ENCODE peak calls at places on chromosomes 6 and 20, in four cellular contexts. One of them, this sample, is unnamed.

GRCh38 chr20:48621256-48622078 is 206.3 kb downstream of the PREX1 start:
- DNase-seq in lung: no peak
- DNase-seq in osteoblast: peak; percentile 93
- DNase-seq in GM23338: no peak
- DNase-seq in this sample: no peak

GRCh38 chr6:72649032-72649984 is 27.4 kb downstream of the KCNQ5 start:
- DNase-seq in GM23338: no peak
- DNase-seq in lung: no peak
- DNase-seq in osteoblast: no peak
- DNase-seq in this sample: peak; percentile 87

GRCh38 chr20:4998160-4998651 is 3.1 kb downstream of the SLC23A2 start:
- DNase-seq in lung: no peak
- DNase-seq in GM23338: peak; percentile 61
- DNase-seq in osteoblast: peak; percentile 76
- DNase-seq in this sample: no peak

GRCh38 chr6:112477125-112477524 is 130.0 kb downstream of the RFPL4B start:
- DNase-seq in osteoblast: no peak
- DNase-seq in lung: no peak
- DNase-seq in GM23338: no peak
- DNase-seq in this sample: no peak

GRCh38 chr6:163356324-163356723 is 58.2 kb upstream of the QKI start:
- DNase-seq in lung: no peak
- DNase-seq in osteoblast: peak; percentile 90
- DNase-seq in GM23338: peak; percentile 41
- DNase-seq in this sample: peak; percentile 81

GRCh38 chr6:149925253-149925973 is 2.5 kb upstream of the RAET1G start:
- DNase-seq in GM23338: peak; percentile 32
- DNase-seq in lung: no peak
- DNase-seq in osteoblast: peak; percentile 42
- DNase-seq in this sample: peak; percentile 18

GRCh38 chr6:156740604-156741003 is 36.6 kb upstream of the ARID1B start:
- DNase-seq in lung: no peak
- DNase-seq in GM23338: no peak
- DNase-seq in osteoblast: no peak
- DNase-seq in this sample: no peak

GRCh38 chr6:128464790-128465189 is 55.6 kb downstream of the PTPRK start:
- DNase-seq in GM23338: no peak
- DNase-seq in osteoblast: no peak
- DNase-seq in lung: no peak
- DNase-seq in this sample: peak; percentile 30

GRCh38 chr6:1901556-1901955 is 291.8 kb downstream of the FOXC1 start:
- DNase-seq in osteoblast: peak; percentile 76
- DNase-seq in lung: no peak
- DNase-seq in GM23338: no peak
- DNase-seq in this sample: peak; percentile 26

GRCh38 chr20:8583209-8584106 is 451.4 kb downstream of the PLCB1 start:
- DNase-seq in lung: no peak
- DNase-seq in osteoblast: no peak
- DNase-seq in GM23338: peak; percentile 5
- DNase-seq in this sample: peak; percentile 75

GRCh38 chr20:32316667-32317066 is 39.2 kb downstream of the KIF3B start:
- DNase-seq in lung: no peak
- DNase-seq in osteoblast: no peak
- DNase-seq in GM23338: no peak
- DNase-seq in this sample: no peak

GRCh38 chr6:39389372-39389767 is 66.9 kb upstream of the KCNK16 start:
- DNase-seq in lung: no peak
- DNase-seq in GM23338: peak; percentile 73
- DNase-seq in osteoblast: peak; percentile 72
- DNase-seq in this sample: peak; percentile 32
- TF ChIP-seq CTCF in lung: no peak
- TF ChIP-seq CTCF in GM23338: peak; percentile 71
- TF ChIP-seq CTCF in osteoblast: peak; percentile 18
- TF ChIP-seq CTCF in this sample: peak; percentile 37

GRCh38 chr20:2259731-2260130 is 36.1 kb upstream of the TGM3 start:
- DNase-seq in GM23338: no peak
- DNase-seq in osteoblast: no peak
- DNase-seq in lung: no peak
- DNase-seq in this sample: no peak

GRCh38 chr20:2261105-2261504 is 34.7 kb upstream of the TGM3 start:
- DNase-seq in osteoblast: peak; percentile 32
- DNase-seq in lung: no peak
- DNase-seq in GM23338: no peak
- DNase-seq in this sample: no peak

GRCh38 chr20:2256132-2256531 is 39.7 kb upstream of the TGM3 start:
- DNase-seq in osteoblast: no peak
- DNase-seq in lung: no peak
- DNase-seq in GM23338: no peak
- DNase-seq in this sample: no peak

GRCh38 chr20:2264118-2264517 is 31.7 kb upstream of the TGM3 start:
- DNase-seq in GM23338: no peak
- DNase-seq in lung: no peak
- DNase-seq in osteoblast: no peak
- DNase-seq in this sample: no peak

GRCh38 chr20:2260250-2260649 is 35.6 kb upstream of the TGM3 start:
- DNase-seq in osteoblast: no peak
- DNase-seq in GM23338: no peak
- DNase-seq in lung: no peak
- DNase-seq in this sample: no peak
- H3K4me3 ChIP-seq in osteoblast: no peak overlapping the region
- H3K4me3 ChIP-seq in GM23338: no peak overlapping the region
- H3K4me3 ChIP-seq in lung: no peak overlapping the region
- H3K4me3 ChIP-seq in this sample: no peak overlapping the region

GRCh38 chr6:125950293-125950692 is 6.3 kb upstream of the HINT3 start:
- DNase-seq in osteoblast: peak; percentile 84
- DNase-seq in lung: no peak
- DNase-seq in GM23338: peak; percentile 64
- DNase-seq in this sample: peak; percentile 64

GRCh38 chr6:125954735-125955410 is 1.7 kb upstream of the HINT3 start:
- DNase-seq in GM23338: no peak
- DNase-seq in osteoblast: no peak
- DNase-seq in lung: no peak
- DNase-seq in this sample: no peak

GRCh38 chr6:125951323-125951722 is 5.2 kb upstream of the HINT3 start:
- DNase-seq in GM23338: no peak
- DNase-seq in lung: no peak
- DNase-seq in osteoblast: no peak
- DNase-seq in this sample: no peak

GRCh38 chr6:125952764-125953501 is 3.6 kb upstream of the HINT3 start:
- DNase-seq in lung: no peak
- DNase-seq in osteoblast: peak; percentile 73
- DNase-seq in GM23338: peak; percentile 54
- DNase-seq in this sample: peak; percentile 48

DNA sequence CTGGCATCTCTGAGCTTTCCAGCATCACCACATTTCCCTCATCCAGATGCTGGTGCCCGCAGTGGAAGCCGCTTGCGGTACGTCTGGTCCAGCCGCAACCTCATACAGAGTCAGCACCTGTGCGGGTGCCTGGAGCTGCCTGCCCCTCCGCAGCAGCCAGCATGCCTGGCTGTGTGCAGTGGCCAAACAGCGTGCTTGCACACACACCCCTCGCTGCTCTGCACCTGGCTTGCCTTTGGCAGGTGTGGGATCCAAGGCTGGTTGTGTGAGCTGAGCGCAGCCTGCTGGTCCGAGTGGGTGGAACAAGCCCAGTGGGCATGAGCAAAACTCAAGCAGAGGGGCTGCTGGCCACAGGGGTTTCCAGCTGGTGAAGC is 3.1 kb upstream of the HINT3 start:
- DNase-seq in GM23338: peak; percentile 76
- DNase-seq in lung: no peak
- DNase-seq in osteoblast: no peak
- DNase-seq in this sample: no peak
- TF ChIP-seq CTCF in GM23338: peak; percentile 86
- TF ChIP-seq CTCF in lung: no peak
- TF ChIP-seq CTCF in osteoblast: no peak
- TF ChIP-seq CTCF in this sample: no peak

GRCh38 chr6:42727084-42727601 is 4.7 kb upstream of the PRPH2 start:
- DNase-seq in lung: peak; percentile 30
- DNase-seq in GM23338: peak; percentile 30
- DNase-seq in osteoblast: peak; percentile 68
- DNase-seq in this sample: no peak

GRCh38 chr6:42724825-42725224 is 2.4 kb upstream of the PRPH2 start:
- DNase-seq in lung: no peak
- DNase-seq in osteoblast: peak; percentile 63
- DNase-seq in GM23338: no peak
- DNase-seq in this sample: no peak

GRCh38 chr6:42726485-42727083 is 4.2 kb upstream of the PRPH2 start:
- DNase-seq in lung: peak; percentile 75
- DNase-seq in osteoblast: peak; percentile 93
- DNase-seq in GM23338: peak; percentile 95
- DNase-seq in this sample: peak; percentile 93

GRCh38 chr6:42727627-42728026 is 5.2 kb upstream of the PRPH2 start:
- DNase-seq in GM23338: no peak
- DNase-seq in lung: no peak
- DNase-seq in osteoblast: no peak
- DNase-seq in this sample: no peak

GRCh38 chr6:42726026-42726425 is 3.6 kb upstream of the PRPH2 start:
- DNase-seq in osteoblast: no peak
- DNase-seq in lung: no peak
- DNase-seq in GM23338: no peak
- DNase-seq in this sample: no peak
- H3K4me3 ChIP-seq in osteoblast: no peak overlapping the region
- H3K4me3 ChIP-seq in lung: no peak overlapping the region
- H3K4me3 ChIP-seq in GM23338: no peak overlapping the region
- H3K4me3 ChIP-seq in this sample: no peak overlapping the region

DNA sequence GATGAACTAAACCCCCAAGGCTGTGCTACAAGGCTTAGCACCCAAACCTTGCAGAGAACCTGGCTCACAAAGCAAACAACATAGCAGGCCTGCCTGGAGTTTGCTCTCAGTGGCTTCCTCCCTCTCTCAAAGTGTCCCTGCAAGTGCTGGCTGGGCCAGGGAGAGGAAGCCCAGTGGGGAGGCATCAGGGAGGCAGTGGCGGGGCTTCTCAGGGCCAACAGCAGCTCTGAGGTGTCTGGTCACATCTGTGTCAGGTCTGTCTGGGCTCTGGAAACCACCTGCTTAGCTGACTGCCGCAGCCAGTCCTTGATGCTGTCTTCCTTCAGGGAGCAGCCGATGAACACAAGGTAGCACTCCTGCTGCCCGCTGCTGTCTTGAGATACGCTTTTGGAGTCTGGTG is 16.7 kb upstream of the SLC4A11 start:
- DNase-seq in lung: no peak
- DNase-seq in osteoblast: peak; percentile 30
- DNase-seq in GM23338: no peak
- DNase-seq in this sample: no peak
- TF ChIP-seq CTCF in lung: no peak
- TF ChIP-seq CTCF in osteoblast: no peak
- TF ChIP-seq CTCF in GM23338: no peak
- TF ChIP-seq CTCF in this sample: no peak

DNA sequence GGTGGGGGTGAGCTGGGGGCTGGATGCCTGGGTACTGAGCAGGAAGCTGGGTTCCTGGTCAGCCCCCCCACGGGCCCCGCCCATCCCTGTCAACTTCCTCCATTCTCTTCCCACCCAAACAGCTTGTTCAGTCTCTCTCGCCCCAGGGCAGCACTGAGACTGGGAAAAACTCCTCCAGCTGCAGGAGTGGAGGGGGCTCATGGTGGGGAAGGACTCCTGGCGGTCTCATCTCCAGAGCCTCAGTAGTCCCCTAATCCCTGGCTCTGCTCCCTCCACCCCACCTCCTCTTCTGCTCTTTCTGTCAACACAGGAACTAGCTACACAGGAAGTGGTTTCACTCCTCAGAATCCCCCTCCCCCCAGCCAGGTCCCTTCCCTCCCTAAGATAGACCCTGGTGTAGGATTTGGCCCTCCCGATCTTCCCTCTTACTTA is at the start of gene GPSM3:
- DNase-seq in osteoblast: peak; percentile 74
- DNase-seq in lung: no peak
- DNase-seq in GM23338: peak; percentile 85
- DNase-seq in this sample: peak; percentile 57
- H3K4me3 ChIP-seq in osteoblast: peak within 1 kb of the TSS; percentile 45
- H3K4me3 ChIP-seq in lung: no peak within 1 kb of the TSS
- H3K4me3 ChIP-seq in GM23338: peak within 1 kb of the TSS; percentile 43
- H3K4me3 ChIP-seq in this sample: peak within 1 kb of the TSS; percentile 2

GRCh38 chr6:132020138-132020551 is 69.0 kb upstream of the CCN2 start:
- DNase-seq in lung: no peak
- DNase-seq in GM23338: no peak
- DNase-seq in osteoblast: peak; percentile 53
- DNase-seq in this sample: peak; percentile 7

GRCh38 chr6:132017921-132018320 is 66.7 kb upstream of the CCN2 start:
- DNase-seq in GM23338: no peak
- DNase-seq in osteoblast: no peak
- DNase-seq in lung: no peak
- DNase-seq in this sample: no peak

GRCh38 chr6:132021552-132022375 is 70.6 kb upstream of the CCN2 start:
- DNase-seq in GM23338: no peak
- DNase-seq in lung: no peak
- DNase-seq in osteoblast: no peak
- DNase-seq in this sample: no peak

GRCh38 chr6:132025468-132025867 is 74.3 kb upstream of the CCN2 start:
- DNase-seq in GM23338: peak; percentile 13
- DNase-seq in osteoblast: no peak
- DNase-seq in lung: no peak
- DNase-seq in this sample: no peak

GRCh38 chr6:132023490-132023889 is 72.3 kb upstream of the CCN2 start:
- DNase-seq in osteoblast: no peak
- DNase-seq in lung: no peak
- DNase-seq in GM23338: peak; percentile 61
- DNase-seq in this sample: peak; percentile 8
- TF ChIP-seq CTCF in osteoblast: peak; percentile 15
- TF ChIP-seq CTCF in lung: no peak
- TF ChIP-seq CTCF in GM23338: peak; percentile 67
- TF ChIP-seq CTCF in this sample: no peak

DNA sequence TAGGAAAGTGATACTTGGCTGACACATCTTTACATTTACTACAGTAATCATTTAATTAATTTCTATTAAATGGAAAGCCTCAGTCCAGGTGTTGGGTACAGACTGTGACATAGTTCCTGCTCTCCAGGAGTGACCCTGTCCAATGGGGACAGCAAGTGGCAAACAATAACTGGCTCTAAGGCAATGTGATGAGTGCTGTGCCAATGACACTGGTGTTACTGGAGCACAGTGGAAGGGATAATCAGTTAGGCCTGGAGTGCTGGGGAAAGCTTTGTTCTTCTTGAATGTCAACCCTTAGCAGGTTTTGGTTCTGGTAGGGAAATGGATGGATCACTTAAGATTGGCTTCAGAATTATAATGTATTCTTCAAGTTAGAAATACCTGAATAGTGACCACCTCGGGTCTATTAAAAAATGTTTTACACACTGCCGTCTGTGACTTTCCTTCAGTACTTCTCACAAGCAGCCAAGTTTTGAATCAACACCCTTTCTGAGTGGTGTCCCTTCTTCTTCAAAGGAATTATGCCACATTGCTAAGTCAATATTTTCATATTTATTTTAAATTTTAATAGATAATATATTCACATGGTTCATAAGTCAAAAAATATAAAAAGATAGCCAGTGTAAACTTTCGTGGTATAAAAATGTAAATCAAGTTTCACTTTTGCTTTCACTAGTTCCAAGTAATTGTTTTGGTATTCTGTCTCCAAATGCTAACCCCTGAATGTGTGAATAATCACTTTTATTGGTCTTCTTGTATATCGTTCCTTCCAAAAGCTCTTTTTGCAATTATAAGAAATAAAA is 9.6 kb downstream of the CMTR1 start:
- DNase-seq in osteoblast: no peak
- DNase-seq in GM23338: no peak
- DNase-seq in lung: no peak
- DNase-seq in this sample: no peak
- H3K4me3 ChIP-seq in osteoblast: peak overlapping the region; percentile 52
- H3K4me3 ChIP-seq in GM23338: no peak overlapping the region
- H3K4me3 ChIP-seq in lung: no peak overlapping the region
- H3K4me3 ChIP-seq in this sample: no peak overlapping the region

GRCh38 chr6:617485-618100 is 39.3 kb downstream of the HUS1B start:
- DNase-seq in GM23338: peak; percentile 75
- DNase-seq in osteoblast: no peak
- DNase-seq in lung: no peak
- DNase-seq in this sample: no peak
- TF ChIP-seq CTCF in GM23338: peak; percentile 76
- TF ChIP-seq CTCF in osteoblast: no peak
- TF ChIP-seq CTCF in lung: no peak
- TF ChIP-seq CTCF in this sample: no peak

This sample was measured in fibroblast of pulmonary artery.